ENCODE peak calls at places on chromosomes 12 and 14, in four cellular contexts. R, Z, N and F are unnamed samples.

GRCh38 chr14:103476065-103476464 is 46.6 kb downstream of the CKB start:
- DNase-seq in R (no peak), Z (no peak), N (no peak), F (no peak)

GRCh38 chr12:20257311-20257710 is 111.0 kb upstream of the PDE3A start:
- DNase-seq in R (no peak), Z (no peak), N (no peak), F (no peak)

GRCh38 chr12:97309921-97310320 is 152.7 kb upstream of the RMST start:
- DNase-seq in R (no peak), Z (no peak), N (no peak), F (no peak)

GRCh38 chr12:22709292-22709691 is 84.3 kb downstream of the ETNK1 start:
- DNase-seq in R (no peak), Z (no peak), N (peak), F (peak)

GRCh38 chr12:80954857-80955520 is 17.3 kb upstream of the LIN7A start:
- DNase-seq in R (peak), Z (no peak), N (no peak), F (no peak)

GRCh38 chr12:38149395-38150073 is 167.0 kb upstream of the ALG10B start:
- DNase-seq in R (no peak), Z (no peak), N (peak), F (no peak)

GRCh38 chr14:33016611-33017010 is 77.9 kb downstream of the NPAS3 start:
- DNase-seq in R (no peak), Z (no peak), N (no peak), F (no peak)

GRCh38 chr12:15522574-15523187 is 200.4 kb downstream of the PTPRO start:
- DNase-seq in R (peak), Z (peak), N (peak), F (peak)

GRCh38 chr14:100072783-100073346 is 7.6 kb downstream of the EVL start:
- DNase-seq in R (no peak), Z (no peak), N (peak), F (peak)

GRCh38 chr12:131754184-131754583 is 43.3 kb downstream of the SFSWAP start:
- DNase-seq in R (no peak), Z (no peak), N (no peak), F (no peak)

GRCh38 chr12:47377414-47378221 is 297.9 kb upstream of the AMIGO2 start:
- DNase-seq in R (peak), Z (peak), N (peak), F (peak)

GRCh38 chr12:26651566-26652188 is 181.3 kb downstream of the ITPR2 start:
- DNase-seq in R (peak), Z (peak), N (peak), F (peak)

GRCh38 chr12:47903927-47904646 is 707 bp downstream of the VDR start:
- DNase-seq in R (peak), Z (peak), N (peak), F (peak)

GRCh38 chr12:127628655-127629054 is 638.3 kb upstream of the TMEM132C start:
- DNase-seq in R (peak), Z (peak), N (no peak), F (no peak)

GRCh38 chr12:48080285-48080684 is 25.6 kb downstream of the SENP1 start:
- DNase-seq in R (peak), Z (no peak), N (no peak), F (no peak)

GRCh38 chr12:124609041-124609984 is 41.9 kb upstream of the NCOR2 start:
- DNase-seq in R (peak), Z (peak), N (peak), F (peak)

GRCh38 chr14:33611405-33612183 is 339.3 kb downstream of the EGLN3 start:
- DNase-seq in R (peak), Z (no peak), N (peak), F (peak)

GRCh38 chr12:111715242-111715641 is 29.4 kb downstream of the ACAD10 start:
- DNase-seq in R (no peak), Z (peak), N (no peak), F (no peak)

GRCh38 chr14:33661071-33661470 is 289.8 kb downstream of the EGLN3 start:
- DNase-seq in R (no peak), Z (no peak), N (no peak), F (no peak)

GRCh38 chr14:26855051-26855753 is 257.4 kb upstream of the NOVA1 start:
- DNase-seq in R (peak), Z (no peak), N (no peak), F (no peak)

GRCh38 chr14:25042362-25043299 is 7.3 kb downstream of the STXBP6 start:
- DNase-seq in R (peak), Z (peak), N (no peak), F (no peak)

GRCh38 chr12:44875417-44875953 is 630 bp downstream of the NELL2 start:
- DNase-seq in R (peak), Z (no peak), N (no peak), F (no peak)

GRCh38 chr12:117857632-117858274 is 111.0 kb downstream of the KSR2 start:
- DNase-seq in R (peak), Z (peak), N (peak), F (peak)

GRCh38 chr12:85626031-85626781 is 210.0 kb downstream of the RASSF9 start:
- DNase-seq in R (peak), Z (peak), N (peak), F (peak)

GRCh38 chr12:124737772-124738635 is 125.7 kb downstream of the SCARB1 start:
- DNase-seq in R (no peak), Z (peak), N (peak), F (peak)

GRCh38 chr12:107844312-107844921 is 69.9 kb downstream of the ASCL4 start:
- DNase-seq in R (peak), Z (no peak), N (no peak), F (no peak)

GRCh38 chr12:107845226-107845979 is 70.9 kb downstream of the ASCL4 start:
- DNase-seq in R (no peak), Z (no peak), N (no peak), F (no peak)

GRCh38 chr12:107840186-107840585 is 65.7 kb downstream of the ASCL4 start:
- DNase-seq in R (no peak), Z (no peak), N (no peak), F (no peak)

GRCh38 chr12:107845980-107846659 is 71.6 kb downstream of the ASCL4 start:
- DNase-seq in R (peak), Z (no peak), N (peak), F (peak)

DNA sequence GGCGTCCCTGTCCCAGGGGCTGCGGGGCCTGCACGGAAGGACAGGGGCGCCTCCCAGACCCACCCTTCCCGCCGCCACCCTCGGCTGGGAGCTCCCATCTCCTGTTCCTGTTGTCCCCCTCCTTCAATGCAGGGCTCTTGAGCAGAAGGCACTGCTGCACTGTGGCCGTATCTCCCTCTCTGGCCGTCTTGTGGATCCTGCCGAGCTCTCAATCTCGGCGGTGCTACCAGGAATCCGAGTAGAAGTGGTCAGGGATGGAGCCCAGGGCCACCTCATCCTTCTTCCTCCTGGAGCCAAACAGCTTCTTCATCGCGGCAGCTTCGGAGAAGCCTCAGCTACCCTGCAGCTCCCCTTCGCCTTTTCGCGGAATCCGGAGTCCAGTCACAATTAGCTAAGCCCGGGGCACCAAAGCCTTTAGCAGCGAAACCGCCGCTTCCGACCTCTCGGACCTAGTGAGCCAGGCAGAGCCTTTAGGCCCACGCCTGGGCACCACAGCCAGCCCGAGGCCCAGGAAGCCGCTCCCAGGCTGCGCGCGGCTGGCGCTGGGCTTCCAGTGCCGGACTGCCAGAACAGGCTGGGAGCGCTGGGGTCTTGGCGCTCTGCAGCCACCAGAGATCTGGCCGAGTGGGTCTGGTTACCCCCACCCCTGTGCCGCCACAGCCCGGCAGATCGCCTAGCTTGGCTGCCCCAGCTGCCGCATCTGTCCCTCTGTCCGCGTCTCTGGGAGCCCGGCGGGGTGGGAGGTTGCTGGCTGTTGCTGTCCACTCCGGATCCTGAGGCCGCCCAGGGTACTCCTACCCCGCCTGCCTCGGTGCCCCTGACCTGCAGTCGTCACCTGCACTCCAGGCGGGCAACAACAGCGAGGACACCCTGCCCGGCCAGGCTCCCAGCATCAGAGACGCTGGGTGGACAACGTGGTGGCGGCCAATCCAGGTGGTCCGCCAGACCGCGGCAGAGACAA is 69.1 kb downstream of the ASCL4 start:
- DNase-seq in R (peak), Z (no peak), N (peak), F (no peak)
- H3K4me3 ChIP-seq in R (peak), Z (no peak), N (no peak), F (peak)

GRCh38 chr12:122346054-122346453 is 76.4 kb downstream of the CLIP1 start:
- DNase-seq in R (no peak), Z (no peak), N (no peak), F (no peak)

GRCh38 chr12:122348505-122348904 is 74.0 kb downstream of the CLIP1 start:
- DNase-seq in R (no peak), Z (no peak), N (no peak), F (no peak)

GRCh38 chr12:122352394-122352793 is 70.1 kb downstream of the CLIP1 start:
- DNase-seq in R (no peak), Z (no peak), N (no peak), F (no peak)

GRCh38 chr12:122349078-122349477 is 73.4 kb downstream of the CLIP1 start:
- DNase-seq in R (no peak), Z (no peak), N (no peak), F (no peak)

GRCh38 chr12:122350444-122350843 is 72.0 kb downstream of the CLIP1 start:
- DNase-seq in R (peak), Z (peak), N (no peak), F (no peak)
- TF ChIP-seq CTCF in R (peak), Z (peak), N (no peak), F (no peak)

GRCh38 chr14:30355431-30355913 is 203.5 kb upstream of the G2E3 start:
- DNase-seq in R (peak), Z (no peak), N (no peak), F (no peak)
- H3K4me3 ChIP-seq in R (no peak), Z (no peak), N (no peak), F (no peak)

DNA sequence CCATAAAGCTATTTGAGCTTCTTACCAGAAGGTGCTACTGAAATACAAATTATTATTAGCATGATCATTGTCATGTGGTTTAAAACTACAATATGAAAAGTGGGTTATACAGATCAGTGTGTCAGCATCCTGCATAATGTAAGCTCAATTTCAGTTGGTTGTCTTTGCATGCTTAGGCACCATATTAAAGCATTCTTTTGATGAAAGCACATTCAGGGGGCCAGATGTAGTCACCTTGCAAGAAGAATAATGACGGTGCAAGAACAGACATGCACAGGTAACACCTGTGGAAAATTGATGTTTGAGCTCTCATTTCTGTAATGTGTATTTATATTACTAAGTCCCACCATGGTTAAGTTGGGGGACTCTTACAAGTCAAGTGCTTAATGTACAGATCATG is 123.9 kb downstream of the PAX9 start:
- DNase-seq in R (no peak), Z (no peak), N (peak), F (peak)
- TF ChIP-seq CTCF in R (no peak), Z (no peak), N (no peak), F (no peak)

DNA sequence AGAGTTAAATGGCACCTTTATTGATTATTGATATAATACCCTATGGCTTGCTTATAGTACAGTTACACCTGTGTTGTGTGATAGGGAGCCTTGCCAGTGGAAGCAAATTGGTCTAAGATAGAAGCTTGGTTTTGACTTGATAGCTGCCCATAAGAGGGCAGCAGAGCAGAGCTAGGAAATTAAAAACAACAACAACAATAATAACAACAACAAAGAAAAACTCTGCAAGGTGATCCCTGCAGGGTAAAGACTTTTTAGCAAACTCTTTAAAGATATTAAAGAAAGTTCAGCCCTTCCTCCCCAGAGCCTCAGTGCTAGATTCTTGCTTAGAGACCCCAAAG is 18.0 kb upstream of the RNASE10 start:
- DNase-seq in R (no peak), Z (no peak), N (peak), F (no peak)
- H3K4me3 ChIP-seq in R (no peak), Z (no peak), N (no peak), F (no peak)

GRCh38 chr14:58082491-58083098 is 69.4 kb downstream of the ARMH4 start:
- DNase-seq in R (peak), Z (peak), N (peak), F (peak)

GRCh38 chr14:58078471-58078870 is 73.5 kb downstream of the ARMH4 start:
- DNase-seq in R (peak), Z (peak), N (no peak), F (no peak)

GRCh38 chr14:58077621-58078020 is 74.4 kb downstream of the ARMH4 start:
- DNase-seq in R (peak), Z (peak), N (no peak), F (no peak)

GRCh38 chr14:58082011-58082410 is 70.0 kb downstream of the ARMH4 start:
- DNase-seq in R (peak), Z (peak), N (peak), F (peak)

GRCh38 chr14:58078068-58078467 is 73.9 kb downstream of the ARMH4 start:
- DNase-seq in R (peak), Z (peak), N (peak), F (peak)
- TF ChIP-seq CTCF in R (no peak), Z (no peak), N (no peak), F (no peak)

DNA sequence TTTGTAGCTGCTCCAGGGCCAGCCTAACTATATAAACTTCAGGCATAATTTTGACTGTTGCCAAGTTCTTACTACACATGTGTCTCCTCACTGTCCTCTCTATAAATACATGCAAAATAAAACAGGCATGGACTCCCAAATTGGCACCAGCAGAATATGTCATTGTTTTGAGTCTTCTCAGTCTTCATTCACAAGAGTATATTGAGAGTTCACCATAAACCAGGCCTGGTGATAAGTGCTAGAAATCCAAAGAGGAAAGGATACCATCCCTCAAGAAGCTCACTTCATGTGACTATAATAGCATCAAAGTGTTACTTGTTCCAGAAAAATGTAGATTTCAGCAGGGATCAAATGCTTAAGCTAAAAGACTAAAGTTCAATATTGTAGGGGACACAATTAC is 13.7 kb downstream of the GPR19 start:
- DNase-seq in R (no peak), Z (no peak), N (no peak), F (no peak)
- H3K4me3 ChIP-seq in R (no peak), Z (no peak), N (no peak), F (no peak)

GRCh38 chr14:98242903-98243302 is 1029.1 kb downstream of the BCL11B start:
- DNase-seq in R (no peak), Z (no peak), N (peak), F (peak)

GRCh38 chr14:98244966-98245569 is 1026.9 kb downstream of the BCL11B start:
- DNase-seq in R (no peak), Z (no peak), N (no peak), F (no peak)

GRCh38 chr14:98243332-98243731 is 1028.7 kb downstream of the BCL11B start:
- DNase-seq in R (no peak), Z (no peak), N (no peak), F (no peak)

GRCh38 chr14:98240396-98240795 is 1031.6 kb downstream of the BCL11B start:
- DNase-seq in R (no peak), Z (no peak), N (no peak), F (no peak)

GRCh38 chr14:98244162-98244948 is 1027.6 kb downstream of the BCL11B start:
- DNase-seq in R (no peak), Z (no peak), N (peak), F (peak)
- TF ChIP-seq CTCF in R (no peak), Z (no peak), N (no peak), F (no peak)

DNA sequence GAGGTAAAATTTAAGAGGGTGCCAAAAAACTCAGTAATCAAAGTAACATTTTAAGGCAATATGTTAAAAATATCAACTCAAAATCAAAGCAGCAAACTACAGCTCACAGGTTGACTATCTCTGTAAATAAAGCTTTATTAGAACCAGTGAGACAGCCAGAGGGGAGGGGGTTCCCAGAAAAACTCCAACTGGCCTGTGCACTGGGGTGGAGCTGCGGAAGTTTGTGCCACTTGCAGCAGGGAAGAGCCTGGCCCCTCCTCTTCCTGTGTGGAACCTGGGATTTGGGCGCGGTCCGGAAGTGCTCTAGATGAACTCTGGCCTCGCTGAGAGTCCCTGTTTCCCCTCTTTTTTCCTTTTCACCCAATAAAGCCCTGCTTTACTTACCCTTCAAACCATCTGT is 8.1 kb downstream of the STON2 start:
- DNase-seq in R (no peak), Z (no peak), N (no peak), F (no peak)
- H3K4me3 ChIP-seq in R (no peak), Z (no peak), N (no peak), F (no peak)

GRCh38 chr12:49671051-49671765 is 36.0 kb downstream of the FMNL3 start:
- DNase-seq in R (no peak), Z (no peak), N (no peak), F (peak)
- TF ChIP-seq CTCF in R (no peak), Z (no peak), N (no peak), F (no peak)